ENCODE peak calls at places on chromosomes 4 and X, in eight cellular contexts. One of them, this sample, is unnamed. For H3K4me1 and H3K9me3, the result is how much of the 10 kb centered on the place peaks cover.

GRCh38 chrX:124085063-124085462 is 123.6 kb downstream of the STAG2 start:
- DNase-seq in mammary epithelial cell: no peak
- DNase-seq in colonic mucosa: no peak
- DNase-seq in endothelial cell of umbilical vein: no peak
- DNase-seq in PC-3: no peak
- DNase-seq in H9: no peak
- DNase-seq in fibroblast of lung: no peak
- DNase-seq in adipocyte: no peak
- DNase-seq in this sample: no peak

GRCh38 chr4:17096692-17097091 is 198.2 kb upstream of the LDB2 start:
- DNase-seq in mammary epithelial cell: no peak
- DNase-seq in adipocyte: no peak
- DNase-seq in endothelial cell of umbilical vein: no peak
- DNase-seq in H9: no peak
- DNase-seq in PC-3: no peak
- DNase-seq in fibroblast of lung: no peak
- DNase-seq in colonic mucosa: no peak
- DNase-seq in this sample: no peak

GRCh38 chr4:68451246-68452211 is 4.3 kb downstream of the TMPRSS11E start:
- DNase-seq in adipocyte: no peak
- DNase-seq in H9: peak
- DNase-seq in endothelial cell of umbilical vein: no peak
- DNase-seq in colonic mucosa: no peak
- DNase-seq in mammary epithelial cell: peak
- DNase-seq in fibroblast of lung: no peak
- DNase-seq in PC-3: peak
- DNase-seq in this sample: no peak

GRCh38 chrX:51614353-51614752 is 4.4 kb downstream of the CENPVL3 start:
- DNase-seq in mammary epithelial cell: peak
- DNase-seq in colonic mucosa: no peak
- DNase-seq in adipocyte: peak
- DNase-seq in PC-3: peak
- DNase-seq in endothelial cell of umbilical vein: peak
- DNase-seq in fibroblast of lung: peak
- DNase-seq in H9: peak
- DNase-seq in this sample: no peak

GRCh38 chr4:3040447-3041191 is 33.7 kb downstream of the HTT-AS start:
- DNase-seq in endothelial cell of umbilical vein: no peak
- DNase-seq in colonic mucosa: no peak
- DNase-seq in PC-3: no peak
- DNase-seq in fibroblast of lung: no peak
- DNase-seq in H9: no peak
- DNase-seq in mammary epithelial cell: no peak
- DNase-seq in adipocyte: no peak
- DNase-seq in this sample: no peak

GRCh38 chr4:187108846-187109245 is 385.2 kb upstream of the FAT1 start:
- DNase-seq in fibroblast of lung: no peak
- DNase-seq in adipocyte: no peak
- DNase-seq in mammary epithelial cell: no peak
- DNase-seq in PC-3: no peak
- DNase-seq in colonic mucosa: no peak
- DNase-seq in endothelial cell of umbilical vein: no peak
- DNase-seq in H9: no peak
- DNase-seq in this sample: no peak

GRCh38 chr4:3676907-3677495 is 89.2 kb upstream of the ADRA2C start:
- DNase-seq in PC-3: no peak
- DNase-seq in fibroblast of lung: no peak
- DNase-seq in mammary epithelial cell: no peak
- DNase-seq in adipocyte: no peak
- DNase-seq in endothelial cell of umbilical vein: no peak
- DNase-seq in H9: no peak
- DNase-seq in colonic mucosa: no peak
- DNase-seq in this sample: peak

GRCh38 chrX:54509401-54509800 is 13.4 kb upstream of the FGD1 start:
- DNase-seq in mammary epithelial cell: no peak
- DNase-seq in endothelial cell of umbilical vein: peak
- DNase-seq in fibroblast of lung: no peak
- DNase-seq in H9: no peak
- DNase-seq in colonic mucosa: no peak
- DNase-seq in PC-3: no peak
- DNase-seq in adipocyte: peak
- DNase-seq in this sample: no peak

GRCh38 chr4:155331478-155331877 is 45.3 kb downstream of the MAP9 start:
- DNase-seq in adipocyte: no peak
- DNase-seq in mammary epithelial cell: no peak
- DNase-seq in PC-3: no peak
- DNase-seq in endothelial cell of umbilical vein: no peak
- DNase-seq in H9: no peak
- DNase-seq in colonic mucosa: no peak
- DNase-seq in fibroblast of lung: no peak
- DNase-seq in this sample: no peak

GRCh38 chr4:26874110-26874509 is 13.5 kb downstream of the STIM2 start:
- DNase-seq in colonic mucosa: no peak
- DNase-seq in fibroblast of lung: no peak
- DNase-seq in adipocyte: no peak
- DNase-seq in PC-3: no peak
- DNase-seq in H9: no peak
- DNase-seq in endothelial cell of umbilical vein: no peak
- DNase-seq in mammary epithelial cell: no peak
- DNase-seq in this sample: no peak
- H3K4me1 ChIP-seq in colonic mucosa: under half
- H3K4me1 ChIP-seq in fibroblast of lung: under half
- H3K4me1 ChIP-seq in adipocyte: under half
- H3K4me1 ChIP-seq in PC-3: under half
- H3K4me1 ChIP-seq in H9: under half
- H3K4me1 ChIP-seq in endothelial cell of umbilical vein: under half
- H3K4me1 ChIP-seq in mammary epithelial cell: under half
- H3K4me1 ChIP-seq in this sample: under half

DNA sequence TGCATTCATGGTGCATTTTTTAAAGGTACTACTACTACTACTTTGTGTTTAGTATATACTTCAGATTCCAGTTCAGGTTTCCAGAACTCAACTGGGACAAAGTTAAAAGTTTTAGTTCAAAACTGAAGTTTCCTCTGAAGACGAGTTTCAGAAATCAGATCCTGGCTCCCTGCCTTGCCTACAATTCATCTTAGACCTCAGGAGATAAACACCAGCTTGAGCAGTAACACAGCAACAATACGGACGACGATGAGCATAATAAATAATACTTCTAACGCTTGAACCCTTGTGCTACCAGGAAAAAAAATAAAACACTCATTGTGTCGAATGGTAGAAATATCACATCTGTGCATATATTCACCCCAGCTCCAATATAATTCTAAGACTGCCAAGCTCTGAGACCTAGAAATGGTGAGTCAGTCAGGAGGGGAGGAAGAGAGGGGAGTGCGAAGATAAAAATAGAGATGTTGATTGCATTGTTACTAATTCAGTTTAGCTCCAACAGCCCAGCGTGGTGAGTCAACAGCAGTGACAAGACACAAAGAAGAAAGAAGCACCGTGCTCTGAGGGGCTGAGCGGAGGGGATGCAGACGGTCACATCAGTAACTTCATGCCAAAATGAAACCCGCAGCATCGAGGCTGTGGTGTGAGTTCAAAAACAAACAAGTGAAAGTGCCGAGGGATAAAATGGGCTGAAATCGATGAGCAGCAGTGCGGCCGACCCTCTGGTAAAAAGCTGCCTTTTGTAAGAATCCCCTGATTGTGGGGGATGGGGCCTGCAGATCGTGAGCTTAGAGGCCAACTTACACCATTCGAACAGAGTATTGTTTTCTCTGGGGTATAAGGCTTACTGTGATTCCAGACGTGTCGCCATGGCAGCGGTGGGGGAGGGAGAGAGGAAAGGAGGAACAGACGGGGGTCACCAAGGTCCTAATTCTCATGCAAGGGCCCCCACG is 150.3 kb downstream of the MGST2 start:
- DNase-seq in endothelial cell of umbilical vein: peak
- DNase-seq in H9: peak
- DNase-seq in PC-3: peak
- DNase-seq in fibroblast of lung: peak
- DNase-seq in colonic mucosa: no peak
- DNase-seq in adipocyte: peak
- DNase-seq in mammary epithelial cell: no peak
- DNase-seq in this sample: peak
- H3K9ac ChIP-seq in endothelial cell of umbilical vein: peak
- H3K9ac ChIP-seq in H9: peak
- H3K9ac ChIP-seq in PC-3: no peak
- H3K9ac ChIP-seq in fibroblast of lung: peak
- H3K9ac ChIP-seq in colonic mucosa: no peak
- H3K9ac ChIP-seq in adipocyte: peak
- H3K9ac ChIP-seq in mammary epithelial cell: no peak
- H3K9ac ChIP-seq in this sample: peak

GRCh38 chrX:40153335-40154221 is 55.8 kb upstream of the BCOR start:
- DNase-seq in adipocyte: peak
- DNase-seq in H9: peak
- DNase-seq in endothelial cell of umbilical vein: no peak
- DNase-seq in fibroblast of lung: peak
- DNase-seq in PC-3: peak
- DNase-seq in colonic mucosa: peak
- DNase-seq in mammary epithelial cell: no peak
- DNase-seq in this sample: peak

GRCh38 chrX:40151211-40152172 is 53.7 kb upstream of the BCOR start:
- DNase-seq in H9: peak
- DNase-seq in endothelial cell of umbilical vein: no peak
- DNase-seq in fibroblast of lung: no peak
- DNase-seq in PC-3: peak
- DNase-seq in adipocyte: no peak
- DNase-seq in mammary epithelial cell: no peak
- DNase-seq in colonic mucosa: peak
- DNase-seq in this sample: no peak

GRCh38 chrX:40150503-40150902 is 52.7 kb upstream of the BCOR start:
- DNase-seq in PC-3: peak
- DNase-seq in mammary epithelial cell: no peak
- DNase-seq in colonic mucosa: no peak
- DNase-seq in H9: no peak
- DNase-seq in endothelial cell of umbilical vein: no peak
- DNase-seq in adipocyte: no peak
- DNase-seq in fibroblast of lung: no peak
- DNase-seq in this sample: no peak

GRCh38 chrX:40152706-40153334 is 55.1 kb upstream of the BCOR start:
- DNase-seq in adipocyte: peak
- DNase-seq in mammary epithelial cell: no peak
- DNase-seq in fibroblast of lung: no peak
- DNase-seq in endothelial cell of umbilical vein: no peak
- DNase-seq in colonic mucosa: peak
- DNase-seq in H9: peak
- DNase-seq in PC-3: peak
- DNase-seq in this sample: peak

DNA sequence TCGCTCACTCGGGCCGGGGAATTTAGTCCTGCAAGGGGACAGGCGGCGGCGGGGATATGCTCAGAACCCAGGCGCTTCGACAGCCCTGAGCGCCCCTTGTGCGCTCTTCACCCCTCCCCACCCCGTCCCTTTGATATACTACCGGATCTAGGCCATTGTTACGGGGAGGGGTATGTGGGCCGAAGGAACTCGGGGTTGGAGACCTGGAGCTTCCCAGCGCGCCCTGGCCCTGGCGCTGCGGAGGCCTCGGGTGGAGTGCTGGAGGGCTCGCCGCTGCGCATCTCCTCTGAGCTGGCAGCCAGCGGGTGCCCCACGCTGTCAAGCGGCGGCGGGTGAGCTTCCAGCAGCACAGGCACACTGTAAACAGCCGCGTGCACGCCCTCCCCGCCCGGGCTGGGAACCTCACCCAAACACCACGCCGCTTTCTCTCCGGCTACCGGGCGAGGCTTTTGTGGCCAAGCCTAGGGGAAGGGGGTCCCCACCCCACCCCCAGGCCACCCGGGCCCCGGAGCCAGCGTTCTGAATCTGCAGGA is 54.5 kb upstream of the BCOR start:
- DNase-seq in fibroblast of lung: no peak
- DNase-seq in colonic mucosa: peak
- DNase-seq in mammary epithelial cell: no peak
- DNase-seq in H9: peak
- DNase-seq in endothelial cell of umbilical vein: no peak
- DNase-seq in PC-3: peak
- DNase-seq in adipocyte: no peak
- DNase-seq in this sample: peak
- H3K9me3 ChIP-seq in fibroblast of lung: under half
- H3K9me3 ChIP-seq in colonic mucosa: under half
- H3K9me3 ChIP-seq in mammary epithelial cell: under half
- H3K9me3 ChIP-seq in H9: under half
- H3K9me3 ChIP-seq in endothelial cell of umbilical vein: under half
- H3K9me3 ChIP-seq in PC-3: under half
- H3K9me3 ChIP-seq in adipocyte: under half
- H3K9me3 ChIP-seq in this sample: under half

GRCh38 chr4:78781925-78782324 is 5.8 kb downstream of the BMP2K start:
- DNase-seq in fibroblast of lung: no peak
- DNase-seq in H9: no peak
- DNase-seq in adipocyte: no peak
- DNase-seq in colonic mucosa: no peak
- DNase-seq in endothelial cell of umbilical vein: no peak
- DNase-seq in mammary epithelial cell: no peak
- DNase-seq in PC-3: no peak
- DNase-seq in this sample: no peak
- H3K4me1 ChIP-seq in fibroblast of lung: under half
- H3K4me1 ChIP-seq in H9: under half
- H3K4me1 ChIP-seq in adipocyte: under half
- H3K4me1 ChIP-seq in colonic mucosa: under half
- H3K4me1 ChIP-seq in endothelial cell of umbilical vein: under half
- H3K4me1 ChIP-seq in mammary epithelial cell: under half
- H3K4me1 ChIP-seq in PC-3: under half
- H3K4me1 ChIP-seq in this sample: under half

DNA sequence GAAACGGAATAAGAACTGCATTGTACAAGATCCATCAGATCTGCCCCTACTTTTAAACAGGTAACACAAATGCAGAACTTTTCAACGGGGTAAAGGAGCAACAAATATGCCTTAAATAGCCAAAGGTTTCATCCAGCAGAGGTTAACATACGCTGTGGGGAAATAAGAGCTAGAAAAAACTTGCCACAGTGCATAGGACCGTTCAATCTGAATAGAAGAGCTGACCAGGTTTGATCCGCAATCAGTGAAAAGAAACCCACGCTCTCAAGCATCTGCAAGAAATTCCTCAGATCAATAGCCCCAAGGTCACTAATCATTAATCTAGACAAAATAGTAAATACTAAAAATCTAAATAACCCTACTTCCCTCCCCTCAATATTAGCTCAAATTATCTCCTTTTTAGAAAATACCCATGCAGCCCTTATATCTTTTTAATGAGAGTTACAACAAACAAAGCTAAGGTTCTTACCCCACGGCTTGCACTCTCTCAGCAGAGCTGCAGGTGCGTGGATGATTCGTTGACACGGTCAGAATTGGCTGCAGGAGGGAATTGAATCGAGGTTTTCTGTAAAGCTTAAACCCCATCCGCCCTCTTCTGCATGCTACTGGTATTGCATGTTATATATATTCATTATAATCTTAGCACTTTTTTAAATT is at the start of gene TLR10:
- DNase-seq in mammary epithelial cell: peak
- DNase-seq in PC-3: peak
- DNase-seq in colonic mucosa: peak
- DNase-seq in H9: peak
- DNase-seq in fibroblast of lung: peak
- DNase-seq in adipocyte: peak
- DNase-seq in endothelial cell of umbilical vein: peak
- DNase-seq in this sample: no peak
- H3K9ac ChIP-seq in mammary epithelial cell: no peak
- H3K9ac ChIP-seq in PC-3: no peak
- H3K9ac ChIP-seq in colonic mucosa: no peak
- H3K9ac ChIP-seq in H9: no peak
- H3K9ac ChIP-seq in fibroblast of lung: no peak
- H3K9ac ChIP-seq in adipocyte: no peak
- H3K9ac ChIP-seq in endothelial cell of umbilical vein: no peak
- H3K9ac ChIP-seq in this sample: no peak

This sample was measured in kidney.